ENCODE peak calls at places on chromosomes 11 and 22, in four cellular contexts. F is HT1080, B is lung, D is NCI-H1105 treated with DMSO at 0.1 percent for 48 hours. Y is an unnamed sample.

GRCh38 chr11:12331239-12331874 is 46.0 kb upstream of the PARVA start:
- DNase-seq in F (peak), B (peak), D (peak), Y (peak)

GRCh38 chr11:67318239-67318555 is 14.9 kb downstream of the SSH3 start:
- DNase-seq in F (no peak), B (no peak), D (no peak), Y (no peak)

GRCh38 chr22:27128461-27129080 is 471.2 kb downstream of the MIAT start:
- DNase-seq in F (no peak), B (no peak), D (no peak), Y (no peak)

GRCh38 chr22:40397436-40397835 is 27.0 kb downstream of the SGSM3 start:
- DNase-seq in F (no peak), B (no peak), D (no peak), Y (no peak)

GRCh38 chr11:14969922-14970323 is 2.2 kb downstream of the CALCA start:
- DNase-seq in F (peak), B (no peak), D (no peak), Y (peak)

GRCh38 chr22:22893077-22893805 is 5.6 kb downstream of the IGLL5 start:
- DNase-seq in F (no peak), B (no peak), D (no peak), Y (no peak)

GRCh38 chr11:76335827-76336226 is 45.1 kb downstream of the THAP12 start:
- DNase-seq in F (no peak), B (no peak), D (no peak), Y (no peak)

GRCh38 chr11:60995798-60996197 is 24.3 kb downstream of the CD6 start:
- DNase-seq in F (no peak), B (no peak), D (no peak), Y (no peak)

GRCh38 chr11:115561116-115561515 is 56.9 kb upstream of the CADM1 start:
- DNase-seq in F (no peak), B (no peak), D (no peak), Y (no peak)

GRCh38 chr11:35549787-35550186 is 24.4 kb upstream of the PAMR1 start:
- DNase-seq in F (peak), B (peak), D (no peak), Y (no peak)

GRCh38 chr11:95922099-95922498 is 1.8 kb downstream of the MTMR2 start:
- DNase-seq in F (no peak), B (no peak), D (no peak), Y (no peak)

GRCh38 chr11:60944504-60945294 is 7.3 kb downstream of the SLC15A3 start:
- DNase-seq in F (no peak), B (no peak), D (no peak), Y (no peak)

GRCh38 chr22:28019360-28019759 is 100.3 kb upstream of the PITPNB start:
- DNase-seq in F (peak), B (no peak), D (no peak), Y (no peak)

GRCh38 chr11:134516529-134516928 is 104.5 kb upstream of the B3GAT1 start:
- DNase-seq in F (no peak), B (no peak), D (no peak), Y (peak)